ENCODE peak calls at places on chromosomes 16 and 17, in eight cellular contexts. R is stimulated activated CD8-positive, alpha-beta memory T cell treated with anti-CD3 and anti-CD28 coated beads, Interleukin-2, amount 100 ng/mL, for 48 hours; M is GM03348; W is adipocyte; G is SK-N-SH; K is left cardiac atrium; S is stimulated activated CD4-positive, alpha-beta T cell treated with anti-CD3 and anti-CD28 coated beads, Interleukin-1b, Interleukin-23, amount 100 ng/mL, for 48 hours; Z is AG08396. V is an unnamed sample.

GRCh38 chr17:50152736-50153135 is 2.3 kb upstream of the PPP1R9B start:
- DNase-seq in Z (no peak), K (no peak), R (no peak), S (no peak), G (no peak), W (no peak), M (no peak), V (no peak)

GRCh38 chr17:20225162-20226115 is 216.3 kb downstream of the SPECC1 start:
- DNase-seq in R (no peak), S (no peak), W (no peak), G (peak), Z (no peak), K (no peak), M (no peak), V (no peak)

GRCh38 chr16:27291106-27291505 is 22.5 kb upstream of the NSMCE1 start:
- DNase-seq in S (no peak), G (no peak), M (no peak), W (no peak), Z (no peak), R (no peak), K (no peak), V (no peak)

GRCh38 chr16:66735891-66736290 is 15.5 kb downstream of the DYNC1LI2 start:
- DNase-seq in M (no peak), K (no peak), Z (no peak), R (no peak), W (no peak), G (no peak), S (peak), V (no peak)

GRCh38 chr17:64507418-64507766 is 615 bp downstream of the CEP95 start:
- DNase-seq in Z (peak), K (no peak), R (no peak), W (peak), S (peak), G (peak), M (peak), V (no peak)

GRCh38 chr16:16014329-16015224 is 65.2 kb downstream of the ABCC1 start:
- DNase-seq in K (peak), W (peak), M (peak), G (no peak), Z (peak), R (no peak), S (no peak), V (no peak)

GRCh38 chr17:75485688-75486087 is 29.3 kb downstream of the TMEM94 start:
- DNase-seq in K (peak), W (no peak), R (no peak), M (no peak), Z (no peak), S (no peak), G (no peak), V (no peak)

GRCh38 chr16:83887088-83887487 is 11.8 kb upstream of the MLYCD start:
- DNase-seq in G (no peak), K (no peak), M (peak), S (no peak), W (no peak), R (no peak), Z (no peak), V (no peak)

GRCh38 chr16:19896951-19897350 is 12.3 kb upstream of the GPRC5B start:
- DNase-seq in R (no peak), M (no peak), Z (no peak), W (no peak), K (no peak), S (no peak), G (no peak), V (no peak)

V was measured in GM18507.